ENCODE peak calls at places on chromosomes 3 and 15, in seven cellular contexts. One of them, this sample, is unnamed.

GRCh38 chr3:138459619-138460535 is 25.5 kb downstream of the ESYT3 start:
- DNase-seq in bronchial epithelial cell: no peak
- DNase-seq in astrocyte of the spinal cord: no peak
- DNase-seq in dermis blood vessel endothelial cell: no peak
- DNase-seq in activated CD4-positive, alpha-beta T cell treated with anti-CD3 and anti-CD28 coated beads, Interleukin-2, amount 10 ng/mL, durations not matched to agents 7 days and 5 days: no peak
- DNase-seq in A172: no peak
- DNase-seq in NCI-H1105: no peak
- DNase-seq in this sample: no peak

GRCh38 chr3:57803647-57804081 is 47.6 kb downstream of the SLMAP start:
- DNase-seq in bronchial epithelial cell: peak
- DNase-seq in astrocyte of the spinal cord: peak
- DNase-seq in dermis blood vessel endothelial cell: peak
- DNase-seq in activated CD4-positive, alpha-beta T cell treated with anti-CD3 and anti-CD28 coated beads, Interleukin-2, amount 10 ng/mL, durations not matched to agents 7 days and 5 days: peak
- DNase-seq in A172: peak
- DNase-seq in NCI-H1105: no peak
- DNase-seq in this sample: no peak

GRCh38 chr15:70094690-70095311 is 2.9 kb downstream of the TLE3 start:
- DNase-seq in bronchial epithelial cell: no peak
- DNase-seq in astrocyte of the spinal cord: no peak
- DNase-seq in dermis blood vessel endothelial cell: peak
- DNase-seq in activated CD4-positive, alpha-beta T cell treated with anti-CD3 and anti-CD28 coated beads, Interleukin-2, amount 10 ng/mL, durations not matched to agents 7 days and 5 days: peak
- DNase-seq in A172: no peak
- DNase-seq in NCI-H1105: no peak
- DNase-seq in this sample: no peak

GRCh38 chr3:142670120-142670519 is 53.7 kb upstream of the TRPC1 start:
- DNase-seq in bronchial epithelial cell: no peak
- DNase-seq in astrocyte of the spinal cord: no peak
- DNase-seq in dermis blood vessel endothelial cell: no peak
- DNase-seq in activated CD4-positive, alpha-beta T cell treated with anti-CD3 and anti-CD28 coated beads, Interleukin-2, amount 10 ng/mL, durations not matched to agents 7 days and 5 days: no peak
- DNase-seq in A172: no peak
- DNase-seq in NCI-H1105: no peak
- DNase-seq in this sample: no peak

GRCh38 chr3:157282261-157283191 is 122.6 kb upstream of the CCNL1 start:
- DNase-seq in bronchial epithelial cell: peak
- DNase-seq in astrocyte of the spinal cord: peak
- DNase-seq in dermis blood vessel endothelial cell: peak
- DNase-seq in activated CD4-positive, alpha-beta T cell treated with anti-CD3 and anti-CD28 coated beads, Interleukin-2, amount 10 ng/mL, durations not matched to agents 7 days and 5 days: no peak
- DNase-seq in A172: peak
- DNase-seq in NCI-H1105: no peak
- DNase-seq in this sample: no peak

GRCh38 chr3:141959921-141960554 is 83.6 kb downstream of the ATP1B3 start:
- DNase-seq in bronchial epithelial cell: peak
- DNase-seq in astrocyte of the spinal cord: peak
- DNase-seq in dermis blood vessel endothelial cell: no peak
- DNase-seq in activated CD4-positive, alpha-beta T cell treated with anti-CD3 and anti-CD28 coated beads, Interleukin-2, amount 10 ng/mL, durations not matched to agents 7 days and 5 days: no peak
- DNase-seq in A172: peak
- DNase-seq in NCI-H1105: no peak
- DNase-seq in this sample: no peak

GRCh38 chr15:89575656-89576416 is 567 bp downstream of the TICRR start:
- DNase-seq in bronchial epithelial cell: peak
- DNase-seq in astrocyte of the spinal cord: peak
- DNase-seq in dermis blood vessel endothelial cell: peak
- DNase-seq in activated CD4-positive, alpha-beta T cell treated with anti-CD3 and anti-CD28 coated beads, Interleukin-2, amount 10 ng/mL, durations not matched to agents 7 days and 5 days: peak
- DNase-seq in A172: no peak
- DNase-seq in NCI-H1105: no peak
- DNase-seq in this sample: no peak

GRCh38 chr15:98881526-98882517 is 125.8 kb downstream of the PGPEP1L start:
- DNase-seq in bronchial epithelial cell: peak
- DNase-seq in astrocyte of the spinal cord: peak
- DNase-seq in dermis blood vessel endothelial cell: peak
- DNase-seq in activated CD4-positive, alpha-beta T cell treated with anti-CD3 and anti-CD28 coated beads, Interleukin-2, amount 10 ng/mL, durations not matched to agents 7 days and 5 days: peak
- DNase-seq in A172: peak
- DNase-seq in NCI-H1105: peak
- DNase-seq in this sample: no peak

GRCh38 chr3:129398803-129399144 is 29.7 kb downstream of the EFCAB12 start:
- DNase-seq in bronchial epithelial cell: peak
- DNase-seq in astrocyte of the spinal cord: peak
- DNase-seq in dermis blood vessel endothelial cell: peak
- DNase-seq in activated CD4-positive, alpha-beta T cell treated with anti-CD3 and anti-CD28 coated beads, Interleukin-2, amount 10 ng/mL, durations not matched to agents 7 days and 5 days: peak
- DNase-seq in A172: no peak
- DNase-seq in NCI-H1105: no peak
- DNase-seq in this sample: no peak

GRCh38 chr3:38016847-38017444 is 12.5 kb downstream of the PLCD1 start:
- DNase-seq in bronchial epithelial cell: no peak
- DNase-seq in astrocyte of the spinal cord: no peak
- DNase-seq in dermis blood vessel endothelial cell: no peak
- DNase-seq in activated CD4-positive, alpha-beta T cell treated with anti-CD3 and anti-CD28 coated beads, Interleukin-2, amount 10 ng/mL, durations not matched to agents 7 days and 5 days: no peak
- DNase-seq in A172: no peak
- DNase-seq in NCI-H1105: no peak
- DNase-seq in this sample: no peak

GRCh38 chr3:188747487-188747886 is 424.3 kb upstream of the TPRG1 start:
- DNase-seq in bronchial epithelial cell: no peak
- DNase-seq in astrocyte of the spinal cord: no peak
- DNase-seq in dermis blood vessel endothelial cell: no peak
- DNase-seq in activated CD4-positive, alpha-beta T cell treated with anti-CD3 and anti-CD28 coated beads, Interleukin-2, amount 10 ng/mL, durations not matched to agents 7 days and 5 days: no peak
- DNase-seq in A172: no peak
- DNase-seq in NCI-H1105: no peak
- DNase-seq in this sample: no peak

GRCh38 chr15:85704021-85704420 is 90.7 kb downstream of the KLHL25 start:
- DNase-seq in bronchial epithelial cell: no peak
- DNase-seq in astrocyte of the spinal cord: no peak
- DNase-seq in dermis blood vessel endothelial cell: no peak
- DNase-seq in activated CD4-positive, alpha-beta T cell treated with anti-CD3 and anti-CD28 coated beads, Interleukin-2, amount 10 ng/mL, durations not matched to agents 7 days and 5 days: no peak
- DNase-seq in A172: no peak
- DNase-seq in NCI-H1105: no peak
- DNase-seq in this sample: no peak

GRCh38 chr3:16060945-16061344 is 113.5 kb upstream of the GALNT15 start:
- DNase-seq in bronchial epithelial cell: peak
- DNase-seq in astrocyte of the spinal cord: peak
- DNase-seq in dermis blood vessel endothelial cell: peak
- DNase-seq in activated CD4-positive, alpha-beta T cell treated with anti-CD3 and anti-CD28 coated beads, Interleukin-2, amount 10 ng/mL, durations not matched to agents 7 days and 5 days: no peak
- DNase-seq in A172: peak
- DNase-seq in NCI-H1105: no peak
- DNase-seq in this sample: no peak

GRCh38 chr15:95192923-95193322 is 961.6 kb downstream of the MCTP2 start:
- DNase-seq in bronchial epithelial cell: no peak
- DNase-seq in astrocyte of the spinal cord: no peak
- DNase-seq in dermis blood vessel endothelial cell: no peak
- DNase-seq in activated CD4-positive, alpha-beta T cell treated with anti-CD3 and anti-CD28 coated beads, Interleukin-2, amount 10 ng/mL, durations not matched to agents 7 days and 5 days: no peak
- DNase-seq in A172: no peak
- DNase-seq in NCI-H1105: no peak
- DNase-seq in this sample: no peak

GRCh38 chr3:46660543-46661523 is 32.6 kb downstream of the ALS2CL start:
- DNase-seq in bronchial epithelial cell: peak
- DNase-seq in astrocyte of the spinal cord: no peak
- DNase-seq in dermis blood vessel endothelial cell: no peak
- DNase-seq in activated CD4-positive, alpha-beta T cell treated with anti-CD3 and anti-CD28 coated beads, Interleukin-2, amount 10 ng/mL, durations not matched to agents 7 days and 5 days: no peak
- DNase-seq in A172: no peak
- DNase-seq in NCI-H1105: no peak
- DNase-seq in this sample: no peak

GRCh38 chr3:138397983-138398382 is 36.4 kb upstream of the ESYT3 start:
- DNase-seq in bronchial epithelial cell: no peak
- DNase-seq in astrocyte of the spinal cord: no peak
- DNase-seq in dermis blood vessel endothelial cell: peak
- DNase-seq in activated CD4-positive, alpha-beta T cell treated with anti-CD3 and anti-CD28 coated beads, Interleukin-2, amount 10 ng/mL, durations not matched to agents 7 days and 5 days: no peak
- DNase-seq in A172: no peak
- DNase-seq in NCI-H1105: no peak
- DNase-seq in this sample: no peak

GRCh38 chr15:64947211-64947610 is 35.5 kb downstream of the ANKDD1A start:
- DNase-seq in bronchial epithelial cell: no peak
- DNase-seq in astrocyte of the spinal cord: no peak
- DNase-seq in dermis blood vessel endothelial cell: no peak
- DNase-seq in activated CD4-positive, alpha-beta T cell treated with anti-CD3 and anti-CD28 coated beads, Interleukin-2, amount 10 ng/mL, durations not matched to agents 7 days and 5 days: no peak
- DNase-seq in A172: no peak
- DNase-seq in NCI-H1105: no peak
- DNase-seq in this sample: no peak

GRCh38 chr15:85711590-85712192 is 83.0 kb downstream of the KLHL25 start:
- DNase-seq in bronchial epithelial cell: no peak
- DNase-seq in astrocyte of the spinal cord: peak
- DNase-seq in dermis blood vessel endothelial cell: no peak
- DNase-seq in activated CD4-positive, alpha-beta T cell treated with anti-CD3 and anti-CD28 coated beads, Interleukin-2, amount 10 ng/mL, durations not matched to agents 7 days and 5 days: no peak
- DNase-seq in A172: no peak
- DNase-seq in NCI-H1105: no peak
- DNase-seq in this sample: no peak

GRCh38 chr15:88628018-88628673 is 7.0 kb downstream of the AEN start:
- DNase-seq in bronchial epithelial cell: no peak
- DNase-seq in astrocyte of the spinal cord: no peak
- DNase-seq in dermis blood vessel endothelial cell: no peak
- DNase-seq in activated CD4-positive, alpha-beta T cell treated with anti-CD3 and anti-CD28 coated beads, Interleukin-2, amount 10 ng/mL, durations not matched to agents 7 days and 5 days: no peak
- DNase-seq in A172: no peak
- DNase-seq in NCI-H1105: no peak
- DNase-seq in this sample: no peak

GRCh38 chr3:105791134-105791533 is 77.7 kb downstream of the CBLB start:
- DNase-seq in bronchial epithelial cell: no peak
- DNase-seq in astrocyte of the spinal cord: peak
- DNase-seq in dermis blood vessel endothelial cell: no peak
- DNase-seq in activated CD4-positive, alpha-beta T cell treated with anti-CD3 and anti-CD28 coated beads, Interleukin-2, amount 10 ng/mL, durations not matched to agents 7 days and 5 days: no peak
- DNase-seq in A172: peak
- DNase-seq in NCI-H1105: no peak
- DNase-seq in this sample: no peak

GRCh38 chr3:122974764-122975162 is 52.8 kb downstream of the SEMA5B start:
- DNase-seq in bronchial epithelial cell: peak
- DNase-seq in astrocyte of the spinal cord: peak
- DNase-seq in dermis blood vessel endothelial cell: peak
- DNase-seq in activated CD4-positive, alpha-beta T cell treated with anti-CD3 and anti-CD28 coated beads, Interleukin-2, amount 10 ng/mL, durations not matched to agents 7 days and 5 days: no peak
- DNase-seq in A172: peak
- DNase-seq in NCI-H1105: no peak
- DNase-seq in this sample: no peak